ENCODE peak calls at places on chromosomes 13 and 19, in seven cellular contexts. N, K, X, F, Y, T and L are unnamed samples.

GRCh38 chr13:98919566-98919965 is 58.3 kb downstream of the DOCK9 start:
- DNase-seq in F (no peak), Y (no peak), N (no peak), X (no peak), K (no peak), T (no peak), L (no peak)

GRCh38 chr13:25046274-25046984 is 49.5 kb upstream of the PABPC3 start:
- DNase-seq in K (no peak), F (no peak), N (no peak), X (no peak), Y (no peak), T (no peak), L (no peak)

GRCh38 chr13:39038569-39038898 is 278 bp downstream of the NHLRC3 start:
- DNase-seq in X (peak; percentile 54), K (peak; percentile 30), N (no peak), F (no peak), Y (peak; percentile 22), T (no peak), L (peak; percentile 81)

GRCh38 chr19:4449022-4449825 is 8.4 kb downstream of the UBXN6 start:
- DNase-seq in X (no peak), N (no peak), Y (peak; percentile 60), T (no peak), F (peak; percentile 60), K (peak; percentile 89), L (no peak)

GRCh38 chr19:663682-664117 is 686 bp upstream of the RNF126 start:
- DNase-seq in F (no peak), Y (no peak), X (no peak), T (no peak), K (no peak), N (no peak), L (no peak)

GRCh38 chr19:10316229-10317044 is 622 bp upstream of the FDX2 start:
- DNase-seq in N (no peak), K (no peak), F (no peak), X (no peak), T (no peak), Y (peak; percentile 81), L (no peak)

GRCh38 chr19:48990400-48990799 is 2.7 kb downstream of the GYS1 start:
- DNase-seq in N (no peak), T (no peak), X (no peak), K (no peak), Y (peak; percentile 26), F (no peak), L (no peak)

GRCh38 chr13:100392709-100393630 is 195.6 kb downstream of the GGACT start:
- DNase-seq in N (peak; percentile 100), Y (peak; percentile 87), K (no peak), X (no peak), F (peak; percentile 100), T (no peak), L (peak; percentile 87)

GRCh38 chr13:73708393-73708985 is 425.7 kb downstream of the KLF12 start:
- DNase-seq in K (no peak), X (peak; percentile 73), T (no peak), F (peak; percentile 80), N (peak; percentile 71), Y (no peak), L (no peak)

GRCh38 chr19:36850646-36851442 is at the start of gene ZNF345:
- DNase-seq in T (peak; percentile 93), Y (peak; percentile 94), X (peak; percentile 92), F (peak; percentile 96), N (peak; percentile 94), K (peak; percentile 86), L (peak; percentile 92)

GRCh38 chr19:2602391-2603181 is 99.9 kb downstream of the GNG7 start:
- DNase-seq in X (no peak), Y (peak; percentile 85), F (peak; percentile 94), K (peak; percentile 83), N (peak; percentile 81), T (peak; percentile 86), L (no peak)

GRCh38 chr13:101026736-101027398 is 352.3 kb upstream of the TMTC4 start:
- DNase-seq in K (no peak), F (no peak), N (no peak), T (no peak), X (no peak), Y (no peak), L (no peak)

GRCh38 chr13:99269627-99270252 is 11.6 kb upstream of the GPR18 start:
- DNase-seq in N (peak; percentile 78), K (no peak), X (no peak), F (peak; percentile 81), Y (peak; percentile 31), T (no peak), L (no peak)

GRCh38 chr13:81872581-81872980 is 1531.7 kb upstream of the SPRY2 start:
- DNase-seq in X (peak; percentile 42), F (no peak), N (no peak), T (no peak), K (no peak), Y (no peak), L (no peak)

GRCh38 chr13:26663801-26664200 is 96.8 kb downstream of the GPR12 start:
- DNase-seq in X (no peak), N (no peak), K (no peak), T (no peak), F (no peak), Y (no peak), L (no peak)

GRCh38 chr13:19772306-19772705 is 10.4 kb downstream of the PSPC1 start:
- DNase-seq in T (no peak), K (no peak), N (peak; percentile 3), Y (peak; percentile 21), X (no peak), F (no peak), L (no peak)

GRCh38 chr13:79485014-79485441 is 4.1 kb downstream of the NDFIP2 start:
- DNase-seq in N (peak; percentile 83), K (no peak), T (no peak), X (no peak), F (peak; percentile 61), Y (peak; percentile 77), L (no peak)

GRCh38 chr19:29564574-29565005 is 38.8 kb downstream of the VSTM2B start:
- DNase-seq in Y (no peak), X (no peak), F (no peak), T (no peak), K (peak; percentile 61), N (no peak), L (no peak)

GRCh38 chr19:40908981-40909380 is 26.9 kb upstream of the CYP2A7 start:
- DNase-seq in K (no peak), T (no peak), N (no peak), F (no peak), Y (no peak), X (peak; percentile 49), L (no peak)

GRCh38 chr19:17560205-17560595 is 4.8 kb downstream of the COLGALT1 start:
- DNase-seq in F (peak; percentile 93), K (no peak), Y (peak; percentile 98), T (peak; percentile 85), X (no peak), N (peak; percentile 93), L (peak; percentile 76)

GRCh38 chr19:11480081-11480926 is 542 bp downstream of the ELAVL3 start:
- DNase-seq in X (no peak), N (no peak), Y (peak; percentile 80), K (no peak), T (no peak), F (no peak), L (peak; percentile 76)

GRCh38 chr19:11480927-11481776 is at the start of gene ELAVL3:
- DNase-seq in F (no peak), N (no peak), T (no peak), K (no peak), X (no peak), Y (peak; percentile 94), L (no peak)

GRCh38 chr19:11482384-11483050 is 1.7 kb upstream of the ELAVL3 start:
- DNase-seq in Y (peak; percentile 100), X (peak; percentile 57), N (peak; percentile 72), K (peak; percentile 78), T (peak; percentile 91), F (peak; percentile 73), L (peak; percentile 97)

GRCh38 chr19:11483176-11484111 is 2.6 kb upstream of the ELAVL3 start:
- DNase-seq in K (no peak), F (no peak), T (no peak), Y (peak; percentile 48), X (no peak), N (no peak), L (no peak)

DNA sequence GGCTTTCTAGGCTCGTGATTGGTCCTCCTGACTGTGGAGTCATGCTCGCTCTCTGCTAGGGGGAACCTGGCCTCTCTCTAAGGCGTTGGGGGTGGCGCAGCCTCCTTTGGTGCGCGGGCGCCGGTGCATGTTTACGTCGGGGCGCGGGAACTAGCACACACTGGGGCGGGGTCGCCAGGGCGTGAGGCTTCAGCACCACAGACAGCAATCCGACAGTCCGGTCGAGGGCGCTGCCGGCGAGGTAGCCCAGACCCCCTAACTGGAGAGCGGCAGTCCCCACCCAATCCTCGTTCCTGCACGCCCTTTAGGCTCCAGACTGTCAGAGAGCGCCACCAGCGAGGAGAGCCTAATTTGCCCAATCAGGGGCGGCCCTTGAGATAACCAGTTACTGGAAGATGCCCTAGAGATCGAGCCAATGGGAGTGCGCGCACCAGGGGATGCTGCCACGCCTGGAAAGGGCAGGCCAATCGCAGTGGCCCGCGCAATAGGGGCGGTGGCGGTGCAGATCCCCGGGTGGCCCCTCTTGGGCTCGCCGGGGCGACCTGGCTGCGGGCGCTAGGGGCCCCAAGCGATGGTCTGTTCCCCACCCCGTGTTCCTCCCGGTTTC is 1.0 kb upstream of the ELAVL3 start:
- DNase-seq in N (peak; percentile 85), F (peak; percentile 80), Y (peak; percentile 100), K (peak; percentile 44), T (peak; percentile 80), X (no peak), L (peak; percentile 65)
- H3K4me3 ChIP-seq in N (peak overlapping the region; percentile 49), F (peak overlapping the region; percentile 47), Y (peak overlapping the region; percentile 64), K (no peak overlapping the region), T (peak overlapping the region; percentile 40), X (peak overlapping the region; percentile 6), L (peak overlapping the region; percentile 13)

GRCh38 chr19:16444273-16444597 is 27.5 kb downstream of the EPS15L1 start:
- DNase-seq in N (no peak), F (no peak), Y (no peak), K (no peak), X (no peak), T (no peak), L (no peak)
- H3K4me1 ChIP-seq in N (peaks cover 12% of the 10 kb centered on the region), F (peaks cover 14% of the 10 kb centered on the region), Y (peaks cover 19% of the 10 kb centered on the region), K (peaks cover 10% of the 10 kb centered on the region), X (peaks cover 24% of the 10 kb centered on the region), T (peaks cover 50% of the 10 kb centered on the region), L (peaks cover 79% of the 10 kb centered on the region)

GRCh38 chr19:56567274-56568120 is at the start of gene ZNF470:
- DNase-seq in N (peak; percentile 87), T (peak; percentile 97), F (peak; percentile 91), K (peak; percentile 96), Y (peak; percentile 98), X (peak; percentile 76), L (peak; percentile 98)

GRCh38 chr19:56566904-56567273 is 379 bp upstream of the ZNF470 start:
- DNase-seq in X (no peak), K (peak; percentile 60), Y (peak; percentile 51), F (peak; percentile 44), N (no peak), T (peak; percentile 78), L (peak; percentile 55)

DNA sequence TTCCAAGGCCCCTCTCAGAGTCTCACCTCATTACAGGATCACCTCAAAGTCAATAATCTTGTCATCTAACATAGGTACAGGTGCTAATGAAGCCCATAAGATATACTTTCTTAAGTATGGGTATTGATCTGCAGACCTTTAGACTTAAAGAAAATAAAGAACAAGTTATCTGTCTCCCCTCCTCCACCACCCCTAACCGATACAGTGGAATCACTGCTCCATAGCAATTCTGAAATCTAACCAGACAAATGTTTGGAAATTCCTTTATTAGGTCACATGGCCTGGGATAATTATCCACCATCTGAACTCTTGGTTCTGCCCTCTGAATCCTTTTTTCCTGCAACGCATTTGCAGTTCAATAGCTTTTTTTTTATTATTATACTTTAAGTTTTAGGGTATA is 4.5 kb upstream of the ZNF470 start:
- DNase-seq in Y (no peak), T (no peak), F (no peak), X (no peak), N (no peak), K (no peak), L (no peak)
- H3K9me3 ChIP-seq in Y (peaks cover 8% of the 10 kb centered on the region), T (peaks cover 73% of the 10 kb centered on the region), F (no peaks in the 10 kb centered on the region), X (peaks cover 14% of the 10 kb centered on the region), N (peaks cover 53% of the 10 kb centered on the region), K (peaks cover 8% of the 10 kb centered on the region), L (peaks cover 90% of the 10 kb centered on the region)

GRCh38 chr19:13014921-13015280 is 19.6 kb downstream of the NFIX start:
- DNase-seq in N (no peak), X (no peak), Y (peak; percentile 81), T (no peak), F (no peak), K (no peak), L (no peak)
- H3K4me3 ChIP-seq in N (no peak overlapping the region), X (no peak overlapping the region), Y (peak overlapping the region; percentile 74), T (peak overlapping the region; percentile 44), F (peak overlapping the region; percentile 60), K (no peak overlapping the region), L (no peak overlapping the region)